ENCODE peak calls at places on chromosomes 1 and 21, in seven cellular contexts. Z is NCI-H345, S is glutamatergic neuron, Q is C1 segment of cervical spinal cord, J is choroid plexus epithelial cell, P is M059J, V is WTC11. B is an unnamed sample.

GRCh38 chr1:156359973-156360372 is 9.0 kb upstream of the RHBG start:
- DNase-seq in S (no peak), J (peak), V (peak), Q (no peak), Z (no peak), P (peak), B (no peak)

GRCh38 chr1:115467196-115467595 is 129.1 kb upstream of the NGF start:
- DNase-seq in J (no peak), P (no peak), V (no peak), S (no peak), Z (no peak), Q (no peak), B (no peak)

GRCh38 chr21:45016491-45017375 is 57.6 kb upstream of the ADARB1 start:
- DNase-seq in Q (no peak), V (peak), Z (peak), S (no peak), J (no peak), P (no peak), B (no peak)

GRCh38 chr1:43270421-43271095 is 775 bp downstream of the TMEM125 start:
- DNase-seq in J (peak), Z (peak), S (no peak), Q (no peak), V (peak), P (no peak), B (no peak)

GRCh38 chr1:215002471-215002870 is 80.1 kb upstream of the KCNK2 start:
- DNase-seq in V (no peak), Q (no peak), J (peak), Z (no peak), P (peak), S (no peak), B (no peak)

GRCh38 chr1:157113631-157114030 is 14.0 kb upstream of the ETV3L start:
- DNase-seq in J (no peak), S (no peak), Q (no peak), P (no peak), Z (no peak), V (no peak), B (no peak)

GRCh38 chr1:53317651-53318539 is 10.0 kb downstream of the LRP8 start:
- DNase-seq in P (no peak), Q (no peak), V (no peak), J (no peak), S (peak), Z (no peak), B (no peak)

GRCh38 chr1:221230605-221231004 is 351.4 kb downstream of the HLX start:
- DNase-seq in P (peak), Z (peak), Q (no peak), J (no peak), V (no peak), S (no peak), B (no peak)

GRCh38 chr1:167770127-167770526 is 48.3 kb downstream of the MPZL1 start:
- DNase-seq in V (no peak), J (no peak), Q (no peak), S (no peak), P (no peak), Z (peak), B (no peak)

GRCh38 chr1:175824079-175824478 is 80.7 kb upstream of the TNR start:
- DNase-seq in V (peak), Q (no peak), P (no peak), J (no peak), Z (no peak), S (peak), B (no peak)

GRCh38 chr1:163240705-163241104 is 38.0 kb upstream of the RGS5 start:
- DNase-seq in Z (no peak), Q (no peak), J (no peak), S (no peak), P (no peak), V (no peak), B (no peak)

GRCh38 chr1:73537400-73537799 is 660.6 kb downstream of the LRRIQ3 start:
- DNase-seq in V (peak), Q (no peak), P (no peak), J (no peak), S (no peak), Z (no peak), B (no peak)

GRCh38 chr1:37473431-37474050 is 839 bp upstream of the ZC3H12A start:
- DNase-seq in P (no peak), V (no peak), S (no peak), J (peak), Q (no peak), Z (peak), B (peak)

GRCh38 chr21:30083120-30083945 is 83.3 kb downstream of the CLDN17 start:
- DNase-seq in J (no peak), S (no peak), Z (no peak), P (peak), Q (no peak), V (peak), B (no peak)

GRCh38 chr1:91809267-91809666 is 76.7 kb downstream of the TGFBR3 start:
- DNase-seq in Q (no peak), P (peak), V (no peak), J (no peak), Z (no peak), S (no peak), B (no peak)

GRCh38 chr1:81799939-81800740 is 594 bp upstream of the ADGRL2 start:
- DNase-seq in Z (peak), V (peak), P (peak), S (peak), Q (no peak), J (peak), B (no peak)

GRCh38 chr21:42426424-42426823 is 22.7 kb downstream of the UBASH3A start:
- DNase-seq in J (no peak), Z (no peak), P (no peak), V (no peak), S (no peak), Q (no peak), B (no peak)

GRCh38 chr1:6545276-6545934 is 8.9 kb downstream of the NOL9 start:
- DNase-seq in Q (no peak), V (no peak), J (peak), Z (no peak), P (no peak), S (no peak), B (no peak)

GRCh38 chr1:153465728-153466625 is 5.5 kb upstream of the S100A7 start:
- DNase-seq in J (peak), Z (no peak), V (peak), S (peak), P (peak), Q (no peak), B (peak)

GRCh38 chr1:19036049-19036546 is 79.6 kb upstream of the IFFO2 start:
- DNase-seq in Z (no peak), P (no peak), J (no peak), Q (no peak), V (peak), S (no peak), B (no peak)

GRCh38 chr21:21464691-21465090 is 466.5 kb downstream of the NCAM2 start:
- DNase-seq in P (no peak), J (no peak), V (no peak), S (no peak), Q (no peak), Z (no peak), B (no peak)

GRCh38 chr1:229756666-229757065 is 130.6 kb downstream of the URB2 start:
- DNase-seq in S (no peak), J (peak), V (no peak), P (peak), Q (no peak), Z (no peak), B (no peak)

GRCh38 chr1:47997289-47998200 is at the start of gene TRABD2B:
- DNase-seq in P (peak), V (peak), J (peak), Q (peak), S (peak), Z (peak), B (peak)

GRCh38 chr1:161930064-161930463 is 93.6 kb downstream of the OLFML2B start:
- DNase-seq in J (peak), S (no peak), Z (no peak), V (no peak), P (peak), Q (no peak), B (no peak)

GRCh38 chr1:153746174-153746573 is 18.3 kb downstream of the INTS3 start:
- DNase-seq in Q (no peak), V (peak), Z (no peak), P (no peak), J (no peak), S (no peak), B (no peak)

GRCh38 chr1:76137746-76138145 is 63.2 kb downstream of the ST6GALNAC3 start:
- DNase-seq in S (no peak), Z (no peak), P (no peak), Q (no peak), J (no peak), V (no peak), B (no peak)

GRCh38 chr1:15808955-15809354 is 1.5 kb upstream of the UQCRHL start:
- DNase-seq in S (no peak), V (no peak), P (no peak), J (no peak), Z (no peak), Q (no peak), B (no peak)

GRCh38 chr21:26843912-26844257 is 1.3 kb downstream of the ADAMTS1 start:
- DNase-seq in Q (peak), S (no peak), J (peak), Z (no peak), P (peak), V (no peak), B (no peak)

GRCh38 chr1:214537219-214537618 is 14.2 kb downstream of the PTPN14 start:
- DNase-seq in V (no peak), J (peak), S (no peak), P (peak), Q (no peak), Z (peak), B (no peak)

GRCh38 chr1:233815865-233816264 is 88.6 kb upstream of the SLC35F3 start:
- DNase-seq in S (no peak), P (peak), V (no peak), J (no peak), Z (no peak), Q (no peak), B (no peak)

B was measured in activated naive CD4-positive, alpha-beta T cell treated with Interleukin-2 at 50 U/mL for 16 hours.